ENCODE peak calls at places on chromosomes 5 and 9, in five cellular contexts. R is T47D, Z is NCI-H774, T is HAP-1, C is cardiac fibroblast. P is an unnamed sample.

GRCh38 chr5:41068169-41068568 is 3.0 kb downstream of the MROH2B start:
- DNase-seq in Z (no peak), T (no peak), C (peak; percentile 59), R (no peak), P (no peak)

GRCh38 chr9:110148868-110149267 is 59.1 kb downstream of the C9orf152 start:
- DNase-seq in C (peak; percentile 76), Z (no peak), R (no peak), T (no peak), P (no peak)

GRCh38 chr5:33808699-33809098 is 83.1 kb downstream of the ADAMTS12 start:
- DNase-seq in C (no peak), T (no peak), R (no peak), Z (no peak), P (no peak)

GRCh38 chr5:57779383-57780223 is 297.0 kb upstream of the ACTBL2 start:
- DNase-seq in T (peak; percentile 42), R (peak; percentile 91), C (peak; percentile 86), Z (peak; percentile 49), P (peak; percentile 10)

GRCh38 chr9:3912817-3913216 is 387.0 kb upstream of the RFX3 start:
- DNase-seq in T (peak; percentile 50), C (peak; percentile 32), Z (no peak), R (no peak), P (no peak)

GRCh38 chr5:149632311-149633251 is 51.3 kb downstream of the ARHGEF37 start:
- DNase-seq in C (peak; percentile 67), Z (no peak), T (no peak), R (no peak), P (peak; percentile 86)

GRCh38 chr5:137743031-137743640 is 7.2 kb upstream of the KLHL3 start:
- DNase-seq in R (peak; percentile 82), T (peak; percentile 66), Z (peak; percentile 75), C (peak; percentile 89), P (peak; percentile 79)

GRCh38 chr5:96565843-96566242 is 96.3 kb upstream of the CAST start:
- DNase-seq in R (no peak), Z (no peak), C (peak; percentile 78), T (no peak), P (no peak)

GRCh38 chr5:31271567-31271966 is 78.1 kb downstream of the CDH6 start:
- DNase-seq in Z (no peak), R (no peak), T (no peak), C (no peak), P (no peak)

GRCh38 chr5:23001120-23001519 is 148.0 kb upstream of the CDH12 start:
- DNase-seq in T (no peak), C (no peak), Z (no peak), R (no peak), P (no peak)

GRCh38 chr5:97936246-97936645 is 753.2 kb upstream of the RIOK2 start:
- DNase-seq in R (no peak), T (no peak), C (no peak), Z (no peak), P (no peak)

GRCh38 chr9:15722888-15723287 is 170.0 kb downstream of the CCDC171 start:
- DNase-seq in R (no peak), T (no peak), Z (no peak), C (no peak), P (no peak)

GRCh38 chr5:111589320-111589719 is 77.0 kb upstream of the STARD4 start:
- DNase-seq in T (no peak), Z (no peak), C (peak; percentile 55), R (no peak), P (no peak)

GRCh38 chr5:1108008-1108864 is 3.6 kb downstream of the SLC12A7 start:
- DNase-seq in R (no peak), T (no peak), C (no peak), Z (no peak), P (no peak)

GRCh38 chr9:92980085-92980745 is 32.9 kb downstream of the FGD3 start:
- DNase-seq in R (no peak), C (no peak), T (no peak), Z (no peak), P (no peak)

GRCh38 chr5:172573986-172574844 is 66.8 kb upstream of the NEURL1B start:
- DNase-seq in R (no peak), Z (no peak), T (no peak), C (no peak), P (no peak)

GRCh38 chr5:169795311-169795710 is 158.2 kb downstream of the DOCK2 start:
- DNase-seq in R (no peak), T (no peak), C (no peak), Z (no peak), P (peak; percentile 38)

GRCh38 chr9:83511051-83511450 is 27.1 kb downstream of the FRMD3 start:
- DNase-seq in R (no peak), Z (peak; percentile 18), T (no peak), C (peak; percentile 33), P (no peak)

GRCh38 chr9:137199411-137200121 is 975 bp downstream of the TPRN start:
- DNase-seq in C (peak; percentile 48), R (no peak), Z (no peak), T (no peak), P (no peak)

GRCh38 chr9:34662544-34663295 is at the start of gene CCL27:
- DNase-seq in T (no peak), R (no peak), C (no peak), Z (no peak), P (no peak)

GRCh38 chr9:127569819-127570401 is 42.2 kb upstream of the STXBP1 start:
- DNase-seq in R (peak; percentile 48), T (no peak), C (no peak), Z (peak; percentile 73), P (no peak)

GRCh38 chr5:50564079-50564478 is 102.4 kb upstream of the PARP8 start:
- DNase-seq in C (no peak), R (no peak), T (no peak), Z (no peak), P (no peak)

GRCh38 chr5:41852293-41852692 is 17.9 kb downstream of the OXCT1 start:
- DNase-seq in T (no peak), R (no peak), C (no peak), Z (no peak), P (no peak)

GRCh38 chr5:124631874-124632550 is 114.4 kb downstream of the ZNF608 start:
- DNase-seq in Z (no peak), R (no peak), T (peak; percentile 52), C (peak; percentile 29), P (no peak)

GRCh38 chr5:149628221-149628620 is 46.9 kb downstream of the ARHGEF37 start:
- DNase-seq in Z (no peak), R (no peak), C (peak; percentile 18), T (no peak), P (no peak)

GRCh38 chr5:95080456-95080855 is 204.4 kb downstream of the MCTP1 start:
- DNase-seq in Z (no peak), C (no peak), R (no peak), T (no peak), P (no peak)

GRCh38 chr5:177220576-177220975 is 82.9 kb downstream of the RAB24 start:
- DNase-seq in Z (no peak), T (no peak), R (no peak), C (no peak), P (no peak)

GRCh38 chr5:172793577-172794488 is 22.8 kb upstream of the DUSP1 start:
- DNase-seq in C (peak; percentile 56), Z (no peak), T (no peak), R (no peak), P (no peak)

GRCh38 chr9:28774433-28775029 is 1201.2 kb upstream of the C9orf72 start:
- DNase-seq in R (peak; percentile 49), C (peak; percentile 39), Z (peak; percentile 5), T (peak; percentile 19), P (no peak)

GRCh38 chr5:176597417-176598389 is 12.3 kb downstream of the GPRIN1 start:
- DNase-seq in T (no peak), Z (no peak), R (no peak), C (no peak), P (no peak)

GRCh38 chr5:1212271-1212670 is 10.9 kb downstream of the SLC6A19 start:
- DNase-seq in T (no peak), R (no peak), Z (no peak), C (no peak), P (no peak)

GRCh38 chr5:131810510-131811249 is 13.9 kb upstream of the FNIP1 start:
- DNase-seq in C (peak; percentile 34), T (no peak), Z (no peak), R (peak; percentile 30), P (no peak)

GRCh38 chr9:26375448-26375847 is 517.2 kb downstream of the CAAP1 start:
- DNase-seq in Z (no peak), C (no peak), T (no peak), R (no peak), P (no peak)

GRCh38 chr5:88142801-88143692 is 125.6 kb downstream of the TMEM161B start:
- DNase-seq in T (no peak), R (no peak), C (no peak), Z (no peak), P (no peak)

GRCh38 chr5:96388186-96388585 is 44.9 kb downstream of the PCSK1 start:
- DNase-seq in C (peak; percentile 26), T (no peak), Z (no peak), R (no peak), P (no peak)

P was measured in K562.